ENCODE peak calls at places on chromosomes 2 and 18, in eight cellular contexts. X is C1 segment of cervical spinal cord; N is T-helper 1 cell; S is AG09309; C is AG04450; J is T follicular helper cell; G is endothelial cell of umbilical vein; M is activated CD4-positive, alpha-beta T cell treated with anti-CD3 and anti-CD28 coated beads, Interleukin-2, amount 50 U/mL, for 1 hour. D is an unnamed sample.

GRCh38 chr2:150478206-150478974 is 9.1 kb downstream of the RND3 start:
- DNase-seq in X (no peak), N (no peak), S (no peak), C (no peak), J (no peak), G (peak), M (no peak), D (no peak)

GRCh38 chr2:168449419-168449818 is 6.7 kb upstream of the CERS6 start:
- DNase-seq in X (no peak), N (no peak), S (no peak), C (no peak), J (no peak), G (peak), M (no peak), D (no peak)

GRCh38 chr18:49973592-49973991 is 160.3 kb upstream of the ACAA2 start:
- DNase-seq in X (no peak), N (no peak), S (no peak), C (no peak), J (no peak), G (no peak), M (no peak), D (no peak)

GRCh38 chr2:105744091-105744908 is 412 bp upstream of the NCK2 start:
- DNase-seq in X (peak), N (peak), S (no peak), C (no peak), J (peak), G (peak), M (peak), D (no peak)

GRCh38 chr18:46322411-46322891 is 218.3 kb downstream of the HAUS1 start:
- DNase-seq in X (no peak), N (no peak), S (no peak), C (no peak), J (no peak), G (no peak), M (no peak), D (no peak)

GRCh38 chr2:73897240-73897583 is 4.4 kb downstream of the ACTG2 start:
- DNase-seq in X (no peak), N (no peak), S (no peak), C (no peak), J (no peak), G (no peak), M (no peak), D (no peak)

GRCh38 chr2:205686231-205687017 is 4.1 kb downstream of the NRP2 start:
- DNase-seq in X (no peak), N (no peak), S (no peak), C (no peak), J (no peak), G (peak), M (no peak), D (no peak)

GRCh38 chr2:152189622-152190495 is 14.3 kb upstream of the STAM2 start:
- DNase-seq in X (peak), N (no peak), S (peak), C (peak), J (no peak), G (peak), M (no peak), D (no peak)

GRCh38 chr2:237549216-237550056 is 16.9 kb upstream of the PRLH start:
- DNase-seq in X (no peak), N (no peak), S (no peak), C (no peak), J (no peak), G (no peak), M (no peak), D (no peak)

GRCh38 chr2:101012706-101013181 is 10.7 kb downstream of the RPL31 start:
- DNase-seq in X (peak), N (peak), S (no peak), C (no peak), J (peak), G (peak), M (peak), D (no peak)

GRCh38 chr2:191677091-191677645 is 768 bp upstream of the NABP1 start:
- DNase-seq in X (no peak), N (peak), S (peak), C (peak), J (peak), G (peak), M (peak), D (no peak)

GRCh38 chr2:50346104-50346503 is 685.8 kb downstream of the NRXN1 start:
- DNase-seq in X (no peak), N (no peak), S (no peak), C (no peak), J (no peak), G (no peak), M (no peak), D (no peak)

GRCh38 chr2:81290846-81291245 is 986.3 kb upstream of the LRRTM1 start:
- DNase-seq in X (no peak), N (no peak), S (no peak), C (no peak), J (no peak), G (no peak), M (no peak), D (no peak)

GRCh38 chr2:176658708-176659107 is 389.5 kb downstream of the MTX2 start:
- DNase-seq in X (no peak), N (no peak), S (no peak), C (no peak), J (no peak), G (no peak), M (no peak), D (no peak)

GRCh38 chr18:12659904-12660605 is 2.1 kb upstream of the SPIRE1 start:
- DNase-seq in X (peak), N (peak), S (no peak), C (peak), J (peak), G (peak), M (no peak), D (no peak)

GRCh38 chr18:36247036-36247435 is 50.5 kb upstream of the FHOD3 start:
- DNase-seq in X (no peak), N (no peak), S (peak), C (no peak), J (no peak), G (no peak), M (no peak), D (no peak)

GRCh38 chr2:206084468-206084869 is 1.5 kb downstream of the INO80D start:
- DNase-seq in X (peak), N (no peak), S (peak), C (peak), J (no peak), G (peak), M (no peak), D (peak)

GRCh38 chr2:188399159-188399558 is 107.5 kb downstream of the GULP1 start:
- DNase-seq in X (no peak), N (no peak), S (peak), C (no peak), J (no peak), G (no peak), M (no peak), D (no peak)

GRCh38 chr2:7835693-7836680 is 845.9 kb upstream of the ID2 start:
- DNase-seq in X (no peak), N (no peak), S (no peak), C (no peak), J (no peak), G (no peak), M (no peak), D (no peak)

GRCh38 chr2:230942920-230943896 is 18.2 kb upstream of the GPR55 start:
- DNase-seq in X (no peak), N (no peak), S (no peak), C (no peak), J (no peak), G (no peak), M (no peak), D (no peak)

GRCh38 chr2:144854596-144854995 is 334.7 kb upstream of the ZEB2 start:
- DNase-seq in X (no peak), N (no peak), S (no peak), C (no peak), J (no peak), G (no peak), M (no peak), D (no peak)

GRCh38 chr2:232460171-232460570 is 4.2 kb downstream of the ALPI start:
- DNase-seq in X (no peak), N (no peak), S (no peak), C (no peak), J (no peak), G (no peak), M (no peak), D (no peak)

GRCh38 chr18:30106356-30106755 is 936.2 kb downstream of the DSC3 start:
- DNase-seq in X (no peak), N (no peak), S (no peak), C (no peak), J (no peak), G (no peak), M (no peak), D (no peak)

GRCh38 chr18:76419811-76420210 is 75.2 kb downstream of the ZNF516 start:
- DNase-seq in X (no peak), N (no peak), S (no peak), C (no peak), J (no peak), G (no peak), M (no peak), D (no peak)

GRCh38 chr18:744824-745597 is 32.6 kb upstream of the ENOSF1 start:
- DNase-seq in X (no peak), N (no peak), S (no peak), C (no peak), J (no peak), G (no peak), M (no peak), D (no peak)

GRCh38 chr18:10285283-10285640 is 169.2 kb upstream of the APCDD1 start:
- DNase-seq in X (no peak), N (no peak), S (no peak), C (no peak), J (no peak), G (peak), M (no peak), D (no peak)

GRCh38 chr2:27961997-27962396 is 71.5 kb downstream of the BABAM2 start:
- DNase-seq in X (no peak), N (no peak), S (no peak), C (no peak), J (no peak), G (no peak), M (no peak), D (no peak)

GRCh38 chr18:27599202-27599829 is 414.2 kb upstream of the CHST9 start:
- DNase-seq in X (peak), N (no peak), S (no peak), C (no peak), J (no peak), G (peak), M (no peak), D (peak)

GRCh38 chr2:12303181-12304030 is 413.3 kb upstream of the TRIB2 start:
- DNase-seq in X (no peak), N (no peak), S (peak), C (no peak), J (no peak), G (no peak), M (peak), D (no peak)

GRCh38 chr18:12304351-12305210 is 3.5 kb upstream of the TUBB6 start:
- DNase-seq in X (no peak), N (no peak), S (no peak), C (peak), J (no peak), G (no peak), M (no peak), D (no peak)

GRCh38 chr2:57330447-57330846 is 716.2 kb upstream of the VRK2 start:
- DNase-seq in X (no peak), N (no peak), S (no peak), C (no peak), J (no peak), G (peak), M (no peak), D (peak)

GRCh38 chr2:212547716-212548458 is 9.3 kb upstream of the ERBB4 start:
- DNase-seq in X (no peak), N (no peak), S (no peak), C (no peak), J (no peak), G (no peak), M (no peak), D (no peak)

GRCh38 chr2:222169346-222169745 is 129.5 kb downstream of the PAX3 start:
- DNase-seq in X (no peak), N (no peak), S (no peak), C (no peak), J (no peak), G (no peak), M (no peak), D (no peak)

GRCh38 chr2:206627632-206628031 is 14.7 kb upstream of the FAM237A start:
- DNase-seq in X (no peak), N (no peak), S (no peak), C (no peak), J (no peak), G (no peak), M (no peak), D (no peak)

GRCh38 chr2:228819701-228820100 is 451.4 kb downstream of the PID1 start:
- DNase-seq in X (no peak), N (no peak), S (no peak), C (no peak), J (no peak), G (no peak), M (no peak), D (peak)

GRCh38 chr2:15748736-15749323 is 157.2 kb downstream of the DDX1 start:
- DNase-seq in X (no peak), N (no peak), S (no peak), C (no peak), J (no peak), G (no peak), M (no peak), D (no peak)